ENCODE peak calls at places on chromosomes 11 and 22, in five cellular contexts. One of them, this sample, is unnamed.

GRCh38 chr22:23789638-23790037 is 2.9 kb downstream of the SMARCB1 start:
- DNase-seq in progenitor cell of endocrine pancreas: no peak
- DNase-seq in AG09319: no peak
- DNase-seq in left lung: no peak
- DNase-seq in KG1: no peak
- DNase-seq in this sample: no peak

GRCh38 chr22:39214383-39215069 is 30.3 kb downstream of the PDGFB start:
- DNase-seq in left lung: no peak
- DNase-seq in AG09319: no peak
- DNase-seq in KG1: no peak
- DNase-seq in progenitor cell of endocrine pancreas: no peak
- DNase-seq in this sample: no peak

GRCh38 chr11:69854719-69855118 is 35.5 kb upstream of the FGF3 start:
- DNase-seq in KG1: no peak
- DNase-seq in AG09319: no peak
- DNase-seq in left lung: no peak
- DNase-seq in progenitor cell of endocrine pancreas: no peak
- DNase-seq in this sample: peak

GRCh38 chr22:39524089-39524752 is 3.9 kb downstream of the ATF4 start:
- DNase-seq in left lung: no peak
- DNase-seq in KG1: no peak
- DNase-seq in progenitor cell of endocrine pancreas: no peak
- DNase-seq in AG09319: no peak
- DNase-seq in this sample: no peak

GRCh38 chr22:45760682-45761081 is 89.0 kb downstream of the ATXN10 start:
- DNase-seq in left lung: no peak
- DNase-seq in progenitor cell of endocrine pancreas: no peak
- DNase-seq in KG1: no peak
- DNase-seq in AG09319: no peak
- DNase-seq in this sample: no peak

GRCh38 chr11:46006418-46007070 is 84.1 kb downstream of the LARGE2 start:
- DNase-seq in KG1: peak
- DNase-seq in progenitor cell of endocrine pancreas: no peak
- DNase-seq in AG09319: peak
- DNase-seq in left lung: no peak
- DNase-seq in this sample: no peak

GRCh38 chr22:44640618-44641155 is 61.3 kb upstream of the PRR5 start:
- DNase-seq in KG1: no peak
- DNase-seq in progenitor cell of endocrine pancreas: no peak
- DNase-seq in AG09319: no peak
- DNase-seq in left lung: no peak
- DNase-seq in this sample: no peak

GRCh38 chr11:65491163-65491465 is 7.7 kb upstream of the MALAT1 start:
- DNase-seq in KG1: no peak
- DNase-seq in AG09319: no peak
- DNase-seq in left lung: no peak
- DNase-seq in progenitor cell of endocrine pancreas: no peak
- DNase-seq in this sample: no peak

GRCh38 chr11:1487851-1488574 is 1.4 kb upstream of the MOB2 start:
- DNase-seq in KG1: no peak
- DNase-seq in progenitor cell of endocrine pancreas: no peak
- DNase-seq in left lung: peak
- DNase-seq in AG09319: no peak
- DNase-seq in this sample: no peak

GRCh38 chr11:111330234-111330893 is 32.0 kb downstream of the POU2AF3 start:
- DNase-seq in AG09319: no peak
- DNase-seq in progenitor cell of endocrine pancreas: no peak
- DNase-seq in left lung: no peak
- DNase-seq in KG1: no peak
- DNase-seq in this sample: no peak